ENCODE peak calls at places on chromosomes 5 and 9, in six cellular contexts. U is PC-3, R is fibroblast of lung, A is A673, T is tibial artery, Y is right atrium auricular region. B is an unnamed sample.

GRCh38 chr5:10534491-10535236 is 29.2 kb upstream of the ANKRD33B start:
- DNase-seq in U (no peak), R (no peak), A (no peak), T (no peak), Y (no peak), B (no peak)

GRCh38 chr5:132001647-132002561 is 9.6 kb downstream of the ACSL6 start:
- DNase-seq in U (peak), R (peak), A (no peak), T (no peak), Y (no peak), B (no peak)

GRCh38 chr5:157025093-157025698 is 33.7 kb downstream of the HAVCR1 start:
- DNase-seq in U (no peak), R (no peak), A (no peak), T (no peak), Y (no peak), B (peak)

GRCh38 chr9:36148652-36149051 is 12.1 kb downstream of the GLIPR2 start:
- DNase-seq in U (peak), R (peak), A (peak), T (peak), Y (peak), B (peak)

GRCh38 chr5:149550608-149551226 is 522 bp downstream of the CSNK1A1 start:
- DNase-seq in U (no peak), R (no peak), A (peak), T (peak), Y (no peak), B (no peak)

GRCh38 chr9:133141833-133142594 is 21.0 kb upstream of the RALGDS start:
- DNase-seq in U (no peak), R (no peak), A (no peak), T (no peak), Y (no peak), B (peak)

GRCh38 chr5:38330207-38330606 is 71.8 kb downstream of the EGFLAM start:
- DNase-seq in U (no peak), R (no peak), A (no peak), T (no peak), Y (no peak), B (no peak)

GRCh38 chr5:41707853-41708603 is 162.2 kb downstream of the OXCT1 start:
- DNase-seq in U (peak), R (peak), A (peak), T (no peak), Y (no peak), B (no peak)

GRCh38 chr9:85115473-85115872 is 445.9 kb downstream of the NTRK2 start:
- DNase-seq in U (no peak), R (no peak), A (no peak), T (no peak), Y (no peak), B (no peak)

GRCh38 chr9:88733651-88734470 is 198.9 kb downstream of the NXNL2 start:
- DNase-seq in U (no peak), R (peak), A (peak), T (peak), Y (peak), B (no peak)

GRCh38 chr5:105953616-105954015 is 1717.1 kb downstream of the EFNA5 start:
- DNase-seq in U (no peak), R (no peak), A (no peak), T (no peak), Y (no peak), B (no peak)

GRCh38 chr5:147483197-147483790 is 26.6 kb downstream of the DPYSL3 start:
- DNase-seq in U (peak), R (no peak), A (no peak), T (no peak), Y (no peak), B (no peak)

GRCh38 chr5:56148453-56148971 is 84.6 kb downstream of the ANKRD55 start:
- DNase-seq in U (no peak), R (no peak), A (no peak), T (no peak), Y (no peak), B (peak)

GRCh38 chr9:92100237-92100911 is 14.8 kb downstream of the SPTLC1 start:
- DNase-seq in U (peak), R (peak), A (no peak), T (no peak), Y (no peak), B (no peak)

GRCh38 chr5:88452820-88453219 is 184.2 kb upstream of the TMEM161B start:
- DNase-seq in U (peak), R (no peak), A (no peak), T (no peak), Y (no peak), B (no peak)

GRCh38 chr5:148491793-148492184 is 108.0 kb downstream of the FBXO38 start:
- DNase-seq in U (no peak), R (no peak), A (no peak), T (no peak), Y (no peak), B (no peak)

GRCh38 chr5:143290115-143290514 is 113.4 kb downstream of the NR3C1 start:
- DNase-seq in U (no peak), R (no peak), A (no peak), T (no peak), Y (no peak), B (no peak)

GRCh38 chr5:142896325-142897007 is 126.3 kb downstream of the ARHGAP26 start:
- DNase-seq in U (peak), R (no peak), A (peak), T (no peak), Y (no peak), B (no peak)

GRCh38 chr5:39178171-39178570 is 41.2 kb downstream of the FYB1 start:
- DNase-seq in U (peak), R (peak), A (peak), T (no peak), Y (no peak), B (no peak)

DNA sequence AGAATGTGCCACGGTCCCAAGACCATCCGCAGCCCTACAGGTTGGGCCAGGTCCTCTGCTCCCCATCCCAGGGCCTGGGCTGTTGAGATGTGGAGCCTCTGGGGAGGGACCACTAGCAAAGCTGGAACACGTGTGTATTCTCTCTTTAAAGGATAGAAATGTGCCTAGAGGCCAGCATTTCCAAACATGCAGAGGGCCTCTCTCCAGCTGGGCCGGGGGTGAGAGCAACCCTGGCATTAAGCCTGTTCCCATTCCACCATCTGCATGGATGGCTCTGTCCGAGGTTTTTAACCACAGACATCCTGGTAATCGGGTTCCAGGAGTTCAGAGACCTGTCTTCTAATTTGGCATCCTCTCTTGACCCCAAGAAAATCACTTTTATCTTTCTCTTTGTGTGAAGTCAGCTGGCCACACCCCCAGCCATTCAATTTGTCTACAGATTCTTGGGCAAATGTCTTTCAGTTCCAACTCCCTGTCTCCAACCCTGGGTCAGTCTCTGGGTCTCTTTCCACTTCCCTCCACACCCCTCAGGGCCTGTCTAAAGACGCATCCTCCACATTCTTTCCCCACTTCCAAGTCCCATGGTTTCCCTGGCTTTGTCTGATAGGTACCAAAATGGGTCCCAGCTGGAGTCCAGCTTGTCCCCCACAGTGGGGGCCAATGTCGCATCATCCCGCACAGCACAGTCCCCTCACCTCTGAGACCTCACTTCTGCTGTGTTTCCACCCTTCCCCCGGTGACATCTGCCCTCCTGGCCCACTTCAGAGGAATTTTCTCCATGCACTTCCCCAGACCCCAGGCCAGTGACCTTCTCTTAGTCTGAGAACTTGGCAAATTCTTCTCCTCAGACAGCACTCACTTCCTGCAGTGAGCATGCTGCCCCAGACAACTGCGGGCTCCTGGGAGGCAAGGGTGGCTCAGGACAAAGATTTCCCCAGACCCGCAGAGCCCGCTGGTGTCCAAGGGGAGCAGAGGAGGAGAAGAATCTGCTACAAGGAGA is 56.8 kb downstream of the PTPDC1 start:
- DNase-seq in U (peak), R (peak), A (no peak), T (no peak), Y (no peak), B (no peak)
- H3K27ac ChIP-seq in U (peak), R (no peak), A (no peak), T (peak), Y (peak), B (no peak)

GRCh38 chr5:138932171-138932810 is 57.2 kb upstream of the LRRTM2 start:
- DNase-seq in U (no peak), R (no peak), A (no peak), T (no peak), Y (peak), B (no peak)
- TF ChIP-seq CTCF in U (no peak), R (no peak), A (peak), T (no peak), Y (no peak), B (no peak)

GRCh38 chr5:173734716-173735115 is 118.3 kb upstream of the BOD1 start:
- DNase-seq in U (no peak), R (no peak), A (no peak), T (no peak), Y (no peak), B (no peak)
- H3K27ac ChIP-seq in U (no peak), R (no peak), A (no peak), T (no peak), Y (no peak), B (no peak)

DNA sequence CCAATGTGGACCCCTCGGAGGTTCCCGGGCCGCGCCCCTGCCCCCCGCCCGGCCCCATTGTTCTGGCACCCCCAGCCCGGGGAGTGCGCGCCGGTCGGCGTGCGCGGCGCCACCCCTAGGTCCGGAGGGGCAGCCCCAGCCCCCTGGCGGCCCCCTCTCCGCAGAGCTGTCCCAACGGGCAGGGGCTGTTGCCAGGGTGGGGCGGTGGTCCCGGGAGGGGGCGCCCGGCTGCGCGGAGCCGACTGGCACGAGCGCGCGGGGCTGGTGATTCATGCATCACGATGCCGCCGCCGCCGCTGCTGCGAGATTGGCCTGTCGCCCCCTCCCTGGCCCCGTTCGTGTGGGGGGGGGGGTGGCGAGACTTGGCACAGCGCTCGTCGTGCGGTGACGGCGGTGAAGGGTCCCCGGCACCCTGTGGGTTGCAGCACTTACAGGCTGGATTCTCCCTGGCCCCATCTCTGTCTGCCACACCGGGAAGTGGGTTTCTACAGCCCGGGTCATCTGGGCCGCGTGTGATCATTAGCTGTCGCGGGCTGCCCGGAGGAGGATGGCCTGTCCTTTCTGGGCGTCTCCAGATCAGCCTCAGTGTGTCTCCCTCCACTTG is 756 bp downstream of the NCS1 start:
- DNase-seq in U (no peak), R (peak), A (no peak), T (peak), Y (no peak), B (peak)
- TF ChIP-seq CTCF in U (no peak), R (no peak), A (peak), T (no peak), Y (no peak), B (no peak)

GRCh38 chr5:150738862-150739261 is 20.0 kb downstream of the DCTN4 start:
- DNase-seq in U (no peak), R (no peak), A (no peak), T (no peak), Y (no peak), B (no peak)

DNA sequence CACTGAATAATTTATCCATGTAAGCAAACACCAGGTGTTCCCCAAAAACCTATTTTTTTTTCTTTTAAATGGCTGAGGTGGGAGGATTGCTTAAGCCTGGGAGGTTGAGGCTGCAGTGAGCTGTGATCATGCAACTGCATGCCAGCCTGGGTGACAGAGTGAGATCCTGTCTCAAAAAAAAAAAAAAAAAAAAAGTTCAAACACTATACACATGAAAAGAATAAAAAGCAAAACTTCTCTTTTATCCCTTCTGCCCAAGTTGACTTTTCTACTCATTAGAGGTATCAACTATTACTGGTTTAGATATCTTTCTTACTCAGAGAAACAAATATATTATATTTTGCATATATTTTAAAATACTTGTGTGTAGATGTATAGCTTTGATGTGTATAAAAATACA is 17.8 kb downstream of the DCTN4 start:
- DNase-seq in U (no peak), R (no peak), A (no peak), T (no peak), Y (no peak), B (no peak)
- H3K27ac ChIP-seq in U (no peak), R (no peak), A (no peak), T (no peak), Y (no peak), B (no peak)

GRCh38 chr5:134708301-134708700 is 30.0 kb upstream of the CAMLG start:
- DNase-seq in U (no peak), R (peak), A (no peak), T (no peak), Y (no peak), B (no peak)
- TF ChIP-seq CTCF in U (no peak), R (no peak), A (no peak), T (no peak), Y (no peak), B (no peak)

DNA sequence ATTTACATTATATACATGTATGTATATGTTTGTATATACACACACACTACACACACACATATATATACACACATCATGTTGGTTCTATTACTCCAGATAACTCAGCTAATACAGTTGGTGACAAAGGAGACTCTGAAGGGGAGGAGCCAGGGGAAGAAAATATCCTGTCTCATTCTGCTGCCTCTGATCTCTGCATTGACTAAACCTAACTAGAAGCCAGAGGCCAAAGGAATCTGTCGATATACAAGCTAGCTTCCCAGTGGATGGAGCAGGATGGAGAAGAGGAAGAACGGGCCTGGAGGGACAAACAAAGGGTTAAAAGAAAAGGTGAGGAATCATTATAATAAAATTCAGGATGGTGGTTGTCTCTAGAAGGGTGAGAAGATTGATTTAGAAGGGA is 13.7 kb upstream of the RHOBTB3 start:
- DNase-seq in U (no peak), R (no peak), A (no peak), T (no peak), Y (no peak), B (no peak)
- H3K27ac ChIP-seq in U (no peak), R (no peak), A (no peak), T (no peak), Y (no peak), B (no peak)

GRCh38 chr9:137280478-137281344 is 3.2 kb downstream of the TOR4A start:
- DNase-seq in U (no peak), R (peak), A (peak), T (no peak), Y (no peak), B (no peak)
- TF ChIP-seq CTCF in U (no peak), R (peak), A (peak), T (no peak), Y (peak), B (no peak)

B was measured in CD4-positive, alpha-beta T cell.